ENCODE peak calls at places on chromosome 1, in nine cellular contexts. Y is stimulated activated CD4-positive, alpha-beta T cell treated with anti-CD3 and anti-CD28 coated beads, Interleukin-1b, Interleukin-23, amount 100 ng/mL, for 4 hours; H is heart left ventricle; W is neural crest cell; I is stimulated activated naive B cell treated with anti-CD40 and anti-IgM and Interleukin-4, amounts not matched to agents 10 μg/mL and 1 μg/mL and 100 μg/mL, for 72 hours; N is iPS-NIHi11; T is H7; J is neural progenitor cell; X is BE2C. A is an unnamed sample.

GRCh38 chr1:42429623-42430022 is 26.2 kb downstream of the ZMYND12 start:
- DNase-seq in H (no peak), W (no peak), Y (no peak), J (no peak), T (no peak), I (no peak), N (no peak), X (no peak), A (no peak)

GRCh38 chr1:155049651-155050559 is 1.2 kb upstream of the ADAM15 start:
- DNase-seq in X (no peak), J (no peak), Y (no peak), W (no peak), I (no peak), H (no peak), T (no peak), N (no peak), A (no peak)

GRCh38 chr1:68232354-68233148 is at the start of gene WLS:
- DNase-seq in I (no peak), J (peak), Y (no peak), X (peak), W (peak), N (peak), T (peak), H (peak), A (peak)

GRCh38 chr1:184298321-184299052 is 88.3 kb upstream of the C1orf21 start:
- DNase-seq in H (no peak), Y (no peak), N (no peak), J (peak), T (peak), W (no peak), X (peak), I (no peak), A (no peak)

GRCh38 chr1:200671235-200671786 is 1.6 kb upstream of the DDX59 start:
- DNase-seq in J (no peak), W (no peak), X (no peak), Y (no peak), T (no peak), H (no peak), N (no peak), I (no peak), A (no peak)

GRCh38 chr1:207897188-207897587 is 13.7 kb downstream of the CD34 start:
- DNase-seq in J (peak), N (no peak), X (no peak), T (peak), W (no peak), H (no peak), I (no peak), Y (no peak), A (no peak)

GRCh38 chr1:25861316-25862286 is 2.3 kb upstream of the AUNIP start:
- DNase-seq in Y (no peak), T (no peak), W (no peak), J (peak), H (no peak), I (no peak), N (no peak), X (no peak), A (peak)

GRCh38 chr1:226958300-226958699 is 18.2 kb downstream of the COQ8A start:
- DNase-seq in N (no peak), T (no peak), X (no peak), W (no peak), H (no peak), I (no peak), J (no peak), Y (no peak), A (no peak)

GRCh38 chr1:89701746-89702241 is 68.9 kb downstream of the LRRC8C start:
- DNase-seq in I (no peak), Y (peak), N (no peak), J (no peak), T (no peak), X (peak), W (no peak), H (no peak), A (no peak)

GRCh38 chr1:25568834-25569598 is 25.6 kb downstream of the LDLRAP1 start:
- DNase-seq in J (no peak), T (no peak), W (no peak), X (peak), I (no peak), N (no peak), Y (no peak), H (no peak), A (no peak)

A was measured in WERI-Rb-1.